ENCODE peak calls at places on chromosomes 6 and 20, in seven cellular contexts. K is GM12865, O is epithelial cell of esophagus, Y is glutamatergic neuron, X is astrocyte of the cerebellum, L is lower leg skin, N is upper lobe of right lung. P is an unnamed sample.

GRCh38 chr6:40336986-40337780 is 250.0 kb downstream of the LRFN2 start:
- DNase-seq in X (no peak), L (no peak), O (no peak), N (no peak), K (no peak), Y (no peak), P (no peak)

GRCh38 chr6:5986847-5987246 is 19.9 kb downstream of the NRN1 start:
- DNase-seq in Y (no peak), L (no peak), N (no peak), K (no peak), O (no peak), X (no peak), P (no peak)

GRCh38 chr6:158059108-158059507 is 77.4 kb downstream of the SYNJ2 start:
- DNase-seq in N (no peak), O (no peak), K (no peak), L (no peak), Y (no peak), X (no peak), P (no peak)

GRCh38 chr6:80690611-80691090 is 584.2 kb downstream of the BCKDHB start:
- DNase-seq in K (no peak), N (no peak), O (no peak), Y (no peak), L (no peak), X (peak; percentile 60), P (no peak)

GRCh38 chr6:154432533-154433476 is 76.2 kb upstream of the IPCEF1 start:
- DNase-seq in K (no peak), O (no peak), X (no peak), N (no peak), Y (no peak), L (no peak), P (no peak)

GRCh38 chr20:12383770-12384304 is 466.1 kb downstream of the BTBD3 start:
- DNase-seq in X (no peak), L (no peak), N (no peak), Y (no peak), K (no peak), O (no peak), P (no peak)

GRCh38 chr6:147201885-147202515 is 2.2 kb upstream of the STXBP5 start:
- DNase-seq in X (no peak), Y (peak; percentile 22), L (no peak), O (peak; percentile 54), K (peak; percentile 55), N (no peak), P (no peak)

GRCh38 chr20:20360464-20360863 is 7.4 kb upstream of the INSM1 start:
- DNase-seq in Y (peak; percentile 54), X (peak; percentile 33), O (peak; percentile 71), N (no peak), L (no peak), K (peak; percentile 61), P (no peak)

GRCh38 chr6:30480536-30481156 is 8.7 kb upstream of the HLA-E start:
- DNase-seq in L (no peak), O (no peak), Y (no peak), K (peak; percentile 57), X (no peak), N (no peak), P (no peak)

GRCh38 chr6:23348185-23348584 is 777.8 kb upstream of the NRSN1 start:
- DNase-seq in Y (no peak), N (no peak), K (no peak), L (no peak), X (no peak), O (no peak), P (no peak)

GRCh38 chr20:53870426-53871199 is 199.8 kb downstream of the BCAS1 start:
- DNase-seq in Y (no peak), O (no peak), N (no peak), K (no peak), X (no peak), L (no peak), P (no peak)

GRCh38 chr6:2688416-2689064 is 62.2 kb downstream of the MYLK4 start:
- DNase-seq in N (no peak), O (peak; percentile 81), K (peak; percentile 12), Y (no peak), X (peak; percentile 70), L (no peak), P (no peak)

GRCh38 chr6:44058617-44059358 is 68.5 kb downstream of the MRPL14 start:
- DNase-seq in O (peak; percentile 96), X (peak; percentile 94), L (peak; percentile 95), N (peak; percentile 92), Y (no peak), K (peak; percentile 72), P (no peak)

GRCh38 chr6:20565291-20565690 is 31.0 kb downstream of the CDKAL1 start:
- DNase-seq in L (no peak), N (no peak), Y (no peak), X (no peak), O (no peak), K (no peak), P (no peak)

GRCh38 chr6:154157082-154157481 is 118.0 kb downstream of the OPRM1 start:
- DNase-seq in L (no peak), Y (no peak), N (no peak), O (no peak), X (no peak), K (peak; percentile 64), P (no peak)

GRCh38 chr20:24948939-24949679 is at the start of gene CST7:
- DNase-seq in X (no peak), L (peak; percentile 88), O (no peak), K (peak; percentile 60), N (peak; percentile 75), Y (no peak), P (peak; percentile 61)

GRCh38 chr6:7215798-7216231 is 97.2 kb downstream of the SSR1 start:
- DNase-seq in Y (no peak), N (no peak), O (no peak), K (no peak), X (no peak), L (no peak), P (no peak)

GRCh38 chr6:7974932-7975763 is 64.6 kb upstream of the TXNDC5 start:
- DNase-seq in O (peak; percentile 73), L (peak; percentile 93), X (peak; percentile 80), Y (no peak), N (peak; percentile 69), K (peak; percentile 28), P (no peak)

GRCh38 chr6:44039191-44039719 is 88.0 kb downstream of the MRPL14 start:
- DNase-seq in K (no peak), X (no peak), O (no peak), L (peak; percentile 77), N (peak; percentile 51), Y (peak; percentile 10), P (no peak)

GRCh38 chr20:1815502-1816085 is 79.6 kb upstream of the SIRPA start:
- DNase-seq in K (no peak), L (peak; percentile 53), Y (no peak), N (no peak), X (no peak), O (no peak), P (peak; percentile 18)

GRCh38 chr6:34295721-34296120 is 46.9 kb upstream of the SMIM29 start:
- DNase-seq in L (no peak), K (peak; percentile 90), O (no peak), X (no peak), N (no peak), Y (no peak), P (no peak)

GRCh38 chr20:41412324-41412723 is 45.7 kb upstream of the EMILIN3 start:
- DNase-seq in O (peak; percentile 29), L (no peak), X (no peak), K (no peak), N (no peak), Y (no peak), P (no peak)

GRCh38 chr20:41408131-41408789 is 41.6 kb upstream of the EMILIN3 start:
- DNase-seq in Y (no peak), X (no peak), N (no peak), O (no peak), K (peak; percentile 73), L (no peak), P (no peak)

GRCh38 chr20:41408986-41409385 is 42.4 kb upstream of the EMILIN3 start:
- DNase-seq in O (no peak), X (no peak), L (no peak), Y (no peak), K (no peak), N (no peak), P (no peak)

GRCh38 chr20:41413169-41413568 is 46.6 kb upstream of the EMILIN3 start:
- DNase-seq in L (no peak), X (no peak), N (no peak), K (no peak), Y (no peak), O (peak; percentile 17), P (no peak)

DNA sequence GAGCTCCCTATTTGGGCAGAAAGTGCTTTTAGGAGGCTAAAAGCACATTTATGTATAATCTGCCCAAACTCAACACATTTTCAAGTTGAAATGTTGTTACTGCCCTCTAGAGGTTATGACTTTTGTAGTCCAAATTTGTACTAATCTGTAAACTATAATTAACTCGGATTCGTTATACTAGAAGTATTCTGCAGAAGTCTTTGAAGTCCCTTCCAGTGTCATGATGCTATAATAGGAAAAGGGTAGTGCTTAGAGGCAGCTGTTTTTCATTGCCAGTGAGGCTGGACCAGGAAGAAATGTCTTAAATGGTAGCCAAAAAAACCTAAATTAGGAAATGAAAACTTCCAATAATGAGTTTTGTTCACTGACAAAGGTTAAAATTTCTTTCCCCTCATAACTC is 44.8 kb upstream of the EMILIN3 start:
- DNase-seq in Y (no peak), X (no peak), K (peak; percentile 10), L (no peak), O (peak; percentile 36), N (no peak), P (no peak)
- TF ChIP-seq CTCF in Y (peak; percentile 42), X (peak; percentile 40), K (no peak), L (no peak), O (peak; percentile 37), N (peak; percentile 41), P (peak; percentile 62)

GRCh38 chr20:17541996-17542395 is 10.8 kb upstream of the BFSP1 start:
- DNase-seq in Y (no peak), X (no peak), K (no peak), L (no peak), O (peak; percentile 77), N (no peak), P (no peak)
- TF ChIP-seq CTCF in Y (no peak), X (peak; percentile 23), K (no peak), L (no peak), O (peak; percentile 11), N (no peak), P (no peak)

GRCh38 chr6:115896538-115897129 is 164.1 kb downstream of the FRK start:
- DNase-seq in N (no peak), O (peak; percentile 52), Y (no peak), K (peak; percentile 50), L (no peak), X (peak; percentile 28), P (no peak)
- TF ChIP-seq CTCF in N (peak; percentile 64), O (peak; percentile 87), Y (peak; percentile 80), K (peak; percentile 73), L (no peak), X (peak; percentile 79), P (peak; percentile 86)

GRCh38 chr6:1028744-1029143 is 283.2 kb upstream of the FOXQ1 start:
- DNase-seq in K (no peak), N (no peak), X (no peak), O (no peak), Y (no peak), L (no peak), P (no peak)

GRCh38 chr6:1025821-1026220 is 286.1 kb upstream of the FOXQ1 start:
- DNase-seq in Y (no peak), N (no peak), K (no peak), X (no peak), O (no peak), L (no peak), P (no peak)

GRCh38 chr6:1027795-1028569 is 283.9 kb upstream of the FOXQ1 start:
- DNase-seq in Y (no peak), X (no peak), N (no peak), K (no peak), O (no peak), L (no peak), P (no peak)

GRCh38 chr6:1029196-1029595 is 282.7 kb upstream of the FOXQ1 start:
- DNase-seq in Y (peak; percentile 31), O (no peak), L (no peak), N (no peak), X (no peak), K (no peak), P (no peak)

GRCh38 chr6:1027109-1027794 is 284.6 kb upstream of the FOXQ1 start:
- DNase-seq in X (no peak), Y (no peak), O (peak; percentile 53), N (no peak), L (no peak), K (no peak), P (no peak)
- TF ChIP-seq CTCF in X (no peak), Y (no peak), O (no peak), N (no peak), L (no peak), K (no peak), P (no peak)

P was measured in type B pancreatic cell.